ENCODE peak calls at places on chromosomes 7 and 10, in five cellular contexts. I, Y, J, L and Z are unnamed samples.

GRCh38 chr10:75431180-75432111 is at the start of gene LRMDA:
- DNase-seq in I (no peak), Y (no peak), J (peak; percentile 74), L (no peak), Z (no peak)

GRCh38 chr7:66500087-66500486 is 128.6 kb upstream of the KCTD7 start:
- DNase-seq in I (no peak), Y (no peak), J (no peak), L (no peak), Z (peak; percentile 40)

GRCh38 chr7:16599860-16600259 is 45.7 kb downstream of the ANKMY2 start:
- DNase-seq in I (no peak), Y (no peak), J (no peak), L (no peak), Z (no peak)

GRCh38 chr7:123771846-123772245 is 23.0 kb upstream of the WASL start:
- DNase-seq in I (no peak), Y (no peak), J (no peak), L (no peak), Z (no peak)

GRCh38 chr10:3787001-3787400 is 2.0 kb upstream of the KLF6 start:
- DNase-seq in I (no peak), Y (no peak), J (no peak), L (no peak), Z (no peak)

GRCh38 chr7:826230-826905 is 5.9 kb upstream of the SUN1 start:
- DNase-seq in I (no peak), Y (no peak), J (no peak), L (no peak), Z (peak; percentile 90)

GRCh38 chr7:90061077-90061476 is 93.2 kb upstream of the STEAP1 start:
- DNase-seq in I (no peak), Y (no peak), J (no peak), L (no peak), Z (no peak)

GRCh38 chr10:124173298-124173900 is 80.0 kb upstream of the CHST15 start:
- DNase-seq in I (no peak), Y (no peak), J (no peak), L (peak; percentile 23), Z (no peak)

GRCh38 chr7:1990001-1990670 is 242.6 kb downstream of the MAD1L1 start:
- DNase-seq in I (no peak), Y (no peak), J (no peak), L (no peak), Z (peak; percentile 76)

GRCh38 chr10:14879055-14879800 is 562 bp downstream of the SUV39H2 start:
- DNase-seq in I (no peak), Y (peak; percentile 20), J (peak; percentile 29), L (no peak), Z (no peak)

GRCh38 chr10:116699783-116700150 is 42.6 kb downstream of the HSPA12A start:
- DNase-seq in I (no peak), Y (no peak), J (no peak), L (no peak), Z (peak; percentile 13)

GRCh38 chr7:74481458-74482324 is 28.0 kb downstream of the GTF2IRD1 start:
- DNase-seq in I (no peak), Y (no peak), J (no peak), L (no peak), Z (no peak)

GRCh38 chr7:95840953-95841950 is 68.9 kb downstream of the DYNC1I1 start:
- DNase-seq in I (no peak), Y (no peak), J (no peak), L (peak; percentile 39), Z (no peak)

GRCh38 chr10:125084191-125085186 is 75.9 kb downstream of the CTBP2 start:
- DNase-seq in I (peak; percentile 91), Y (no peak), J (peak; percentile 78), L (peak; percentile 81), Z (no peak)

GRCh38 chr7:107989618-107990373 is 13.2 kb downstream of the LAMB1 start:
- DNase-seq in I (no peak), Y (no peak), J (no peak), L (no peak), Z (no peak)

GRCh38 chr10:53314856-53315255 is 542.3 kb upstream of the MBL2 start:
- DNase-seq in I (peak; percentile 87), Y (no peak), J (no peak), L (no peak), Z (no peak)

GRCh38 chr7:104862719-104863118 is 151.3 kb upstream of the KMT2E start:
- DNase-seq in I (no peak), Y (no peak), J (no peak), L (peak; percentile 53), Z (no peak)

GRCh38 chr10:102620615-102621417 is 23.5 kb upstream of the TRIM8 start:
- DNase-seq in I (no peak), Y (no peak), J (no peak), L (no peak), Z (peak; percentile 72)

GRCh38 chr7:36904802-36905201 is 180.5 kb upstream of the AOAH start:
- DNase-seq in I (no peak), Y (no peak), J (no peak), L (no peak), Z (no peak)

GRCh38 chr7:135519233-135519688 is 9.4 kb upstream of the CNOT4 start:
- DNase-seq in I (no peak), Y (no peak), J (no peak), L (no peak), Z (no peak)

GRCh38 chr7:69624842-69625637 is 26.8 kb downstream of the AUTS2 start:
- DNase-seq in I (no peak), Y (no peak), J (no peak), L (peak; percentile 54), Z (no peak)

GRCh38 chr7:115221484-115221883 is 299.6 kb downstream of the MDFIC start:
- DNase-seq in I (no peak), Y (no peak), J (no peak), L (no peak), Z (no peak)

GRCh38 chr7:5532520-5533335 is 109.1 kb upstream of the TNRC18 start:
- DNase-seq in I (no peak), Y (peak; percentile 93), J (peak; percentile 70), L (peak; percentile 72), Z (no peak)

GRCh38 chr7:137882261-137882668 is 35.5 kb upstream of the DGKI start:
- DNase-seq in I (peak; percentile 98), Y (no peak), J (no peak), L (no peak), Z (no peak)

GRCh38 chr10:98486421-98486820 is 39.7 kb upstream of the HPS1 start:
- DNase-seq in I (peak; percentile 34), Y (no peak), J (no peak), L (no peak), Z (no peak)

GRCh38 chr10:44369296-44369695 is 15.6 kb downstream of the CXCL12 start:
- DNase-seq in I (no peak), Y (no peak), J (no peak), L (no peak), Z (peak; percentile 32)

GRCh38 chr10:122554576-122554975 is 6.0 kb upstream of the DMBT1 start:
- DNase-seq in I (no peak), Y (no peak), J (no peak), L (no peak), Z (no peak)

GRCh38 chr10:9302142-9302746 is 1247.8 kb downstream of the GATA3 start:
- DNase-seq in I (peak; percentile 47), Y (no peak), J (no peak), L (no peak), Z (no peak)
- TF ChIP-seq CTCF in I (peak; percentile 35), Y (no peak), J (peak; percentile 50), L (peak; percentile 66), Z (peak; percentile 83)

GRCh38 chr7:92696584-92696983 is 106.4 kb upstream of the FAM133B start:
- DNase-seq in I (no peak), Y (no peak), J (no peak), L (no peak), Z (no peak)

GRCh38 chr7:92695308-92696261 is 105.4 kb upstream of the FAM133B start:
- DNase-seq in I (peak; percentile 77), Y (no peak), J (peak; percentile 61), L (peak; percentile 57), Z (no peak)

GRCh38 chr7:92694211-92694610 is 104.0 kb upstream of the FAM133B start:
- DNase-seq in I (no peak), Y (no peak), J (no peak), L (no peak), Z (no peak)

GRCh38 chr7:92693519-92693918 is 103.3 kb upstream of the FAM133B start:
- DNase-seq in I (no peak), Y (no peak), J (no peak), L (no peak), Z (no peak)

DNA sequence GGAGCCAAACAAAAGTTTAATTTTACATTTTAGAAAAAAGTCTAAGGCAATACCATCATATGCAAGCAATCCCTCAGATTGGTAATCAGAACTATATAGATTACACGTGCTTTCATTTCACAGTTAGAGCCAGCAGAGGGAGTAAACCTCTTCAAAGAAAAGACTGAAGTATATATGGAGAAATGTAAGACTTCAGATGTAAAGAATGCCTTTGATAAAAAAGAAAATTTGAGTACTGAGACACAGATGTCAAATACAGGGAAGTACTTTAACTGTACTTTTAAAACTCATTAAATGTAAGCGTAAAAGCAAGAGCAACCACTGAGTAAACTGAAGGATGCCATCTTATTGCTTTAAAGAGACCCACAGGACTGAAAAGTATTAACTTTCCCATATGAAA is 101.4 kb upstream of the FAM133B start:
- DNase-seq in I (peak; percentile 54), Y (no peak), J (no peak), L (no peak), Z (no peak)
- TF ChIP-seq CTCF in I (peak; percentile 63), Y (peak; percentile 46), J (peak; percentile 56), L (peak; percentile 77), Z (peak; percentile 90)

GRCh38 chr10:43235070-43235900 is 31.6 kb downstream of the RASGEF1A start:
- DNase-seq in I (no peak), Y (no peak), J (peak; percentile 10), L (peak; percentile 17), Z (peak; percentile 68)
- TF ChIP-seq CTCF in I (no peak), Y (no peak), J (no peak), L (no peak), Z (no peak)

DNA sequence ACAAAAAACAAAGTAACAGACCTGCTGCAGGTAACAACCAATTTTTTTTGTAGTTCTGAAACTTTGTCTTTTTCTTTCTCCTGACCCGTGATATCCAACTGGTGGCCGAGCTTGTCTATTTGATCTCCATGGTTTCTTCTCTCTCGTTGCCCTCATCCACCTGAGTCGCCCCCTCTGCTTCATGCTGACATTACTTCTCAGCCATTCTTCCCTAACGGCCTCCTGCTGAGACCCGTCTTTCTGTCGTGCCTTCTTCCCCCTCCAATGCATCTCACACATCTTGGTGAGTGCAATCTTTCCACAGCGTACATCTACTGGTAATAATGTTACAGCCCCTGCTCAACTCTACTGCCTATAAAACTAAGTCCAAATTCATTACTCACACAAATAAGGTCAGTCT is 352.9 kb downstream of the RNLS start:
- DNase-seq in I (no peak), Y (no peak), J (no peak), L (no peak), Z (no peak)
- TF ChIP-seq CTCF in I (no peak), Y (no peak), J (no peak), L (no peak), Z (no peak)

DNA sequence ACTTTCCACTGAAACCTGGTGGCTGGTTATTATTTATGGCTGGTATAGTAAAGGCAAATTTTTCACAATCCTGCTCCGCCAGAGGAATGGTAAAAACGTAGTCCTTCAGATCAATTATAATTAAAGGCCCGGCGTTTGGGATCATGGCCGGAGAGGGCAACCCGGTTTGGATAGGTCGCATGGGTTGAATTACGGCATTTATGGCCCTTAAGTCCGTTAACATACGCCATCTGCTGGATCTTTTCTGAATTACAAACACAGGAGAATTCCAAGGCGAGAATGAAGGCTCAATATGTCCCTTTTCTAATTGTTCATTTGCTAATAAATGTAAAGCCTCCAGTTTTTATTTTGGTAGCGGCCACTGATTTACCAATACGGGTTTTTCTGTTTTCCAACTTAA is 11.3 kb upstream of the TAS2R3 start:
- DNase-seq in I (no peak), Y (no peak), J (no peak), L (no peak), Z (no peak)
- TF ChIP-seq CTCF in I (peak; percentile 25), Y (peak; percentile 22), J (peak; percentile 12), L (peak; percentile 69), Z (peak; percentile 67)